ENCODE peak calls at places on chromosomes 2 and 18, in eight cellular contexts. X, N, F, M, Q, T, S and B are unnamed samples.
A peak's percentile ranks its signal among the peaks of the same experiment; 100 is the strongest.

GRCh38 chr2:62939735-62940491 is 110.7 kb upstream of the OTX1 start:
- DNase-seq in N (no peak), T (no peak), Q (no peak), X (no peak), F (no peak), M (no peak), S (no peak), B (no peak)

GRCh38 chr2:202017940-202018339 is 15.7 kb upstream of the FZD7 start:
- DNase-seq in T (no peak), N (no peak), F (no peak), Q (no peak), S (no peak), X (no peak), M (no peak), B (no peak)

GRCh38 chr2:44351088-44351487 is 10.2 kb downstream of the PREPL start:
- DNase-seq in N (no peak), S (no peak), Q (no peak), X (no peak), M (no peak), T (no peak), F (no peak), B (no peak)

GRCh38 chr2:77013932-77014331 is 508.2 kb downstream of the LRRTM4 start:
- DNase-seq in S (no peak), N (no peak), Q (no peak), X (no peak), M (no peak), T (no peak), F (no peak), B (no peak)

GRCh38 chr2:133054297-133054696 is 384.3 kb upstream of the LYPD1 start:
- DNase-seq in S (no peak), X (no peak), N (no peak), M (no peak), T (no peak), F (no peak), Q (no peak), B (no peak)

GRCh38 chr2:133774675-133775005 is 206.4 kb upstream of the NCKAP5 start:
- DNase-seq in M (no peak), N (peak; percentile 60), F (peak; percentile 40), T (no peak), X (no peak), Q (no peak), S (no peak), B (no peak)

GRCh38 chr2:173652311-173652710 is 297.6 kb downstream of the CDCA7 start:
- DNase-seq in S (peak; percentile 26), N (no peak), X (no peak), F (no peak), Q (no peak), T (no peak), M (no peak), B (no peak)

GRCh38 chr2:8662239-8662879 is 19.5 kb upstream of the ID2 start:
- DNase-seq in M (no peak), T (peak; percentile 42), S (peak; percentile 63), Q (no peak), F (no peak), X (peak; percentile 46), N (no peak), B (no peak)

GRCh38 chr2:63058149-63058741 is 7.6 kb downstream of the OTX1 start:
- DNase-seq in X (no peak), N (peak; percentile 28), M (no peak), T (no peak), S (no peak), Q (no peak), F (no peak), B (no peak)

GRCh38 chr2:218569661-218570500 is 1.2 kb downstream of the CNOT9 start:
- DNase-seq in X (no peak), T (no peak), Q (no peak), S (peak; percentile 79), M (peak; percentile 29), N (no peak), F (peak; percentile 40), B (no peak)

GRCh38 chr2:85804583-85804982 is 50.8 kb downstream of the ATOH8 start:
- DNase-seq in S (no peak), Q (no peak), F (no peak), N (no peak), X (peak; percentile 18), M (no peak), T (no peak), B (no peak)

GRCh38 chr2:175880-176800 is 87.7 kb downstream of the SH3YL1 start:
- DNase-seq in S (peak; percentile 89), N (peak; percentile 47), F (no peak), T (no peak), Q (no peak), X (no peak), M (no peak), B (peak; percentile 54)

GRCh38 chr2:109542384-109542783 is 71.4 kb downstream of the SEPTIN10 start:
- DNase-seq in Q (no peak), X (no peak), F (no peak), N (no peak), T (no peak), M (no peak), S (no peak), B (no peak)

GRCh38 chr2:232977438-232977971 is 35.6 kb downstream of the NGEF start:
- DNase-seq in F (no peak), N (no peak), S (no peak), X (no peak), T (no peak), Q (no peak), M (peak; percentile 16), B (no peak)

GRCh38 chr18:75208055-75208835 is 694 bp downstream of the PTGR3 start:
- DNase-seq in T (peak; percentile 84), F (peak; percentile 52), X (peak; percentile 85), Q (no peak), M (peak; percentile 75), S (peak; percentile 55), N (peak; percentile 72), B (peak; percentile 28)

GRCh38 chr18:23115683-23116096 is 19.6 kb upstream of the CABLES1 start:
- DNase-seq in Q (no peak), M (no peak), N (no peak), F (no peak), S (peak; percentile 37), X (no peak), T (no peak), B (no peak)

GRCh38 chr18:48554610-48555400 is 16.0 kb downstream of the CTIF start:
- DNase-seq in Q (no peak), M (no peak), N (no peak), F (no peak), X (no peak), T (peak; percentile 8), S (no peak), B (no peak)

GRCh38 chr2:221616561-221616960 is 44.5 kb upstream of the EPHA4 start:
- DNase-seq in Q (no peak), S (no peak), N (no peak), M (no peak), F (no peak), T (no peak), X (no peak), B (no peak)

GRCh38 chr2:23900133-23900926 is 26.6 kb downstream of the ATAD2B start:
- DNase-seq in X (no peak), Q (no peak), M (peak; percentile 31), N (no peak), S (peak; percentile 25), F (no peak), T (no peak), B (no peak)

GRCh38 chr2:96531872-96532505 is 4.6 kb upstream of the ARID5A start:
- DNase-seq in X (peak; percentile 96), T (peak; percentile 89), S (peak; percentile 95), Q (peak; percentile 66), N (peak; percentile 95), F (peak; percentile 92), M (peak; percentile 95), B (peak; percentile 89)

GRCh38 chr2:96530144-96530430 is 6.5 kb upstream of the ARID5A start:
- DNase-seq in F (no peak), M (no peak), N (no peak), Q (no peak), T (peak; percentile 42), S (no peak), X (no peak), B (no peak)

GRCh38 chr2:96531366-96531765 is 5.2 kb upstream of the ARID5A start:
- DNase-seq in X (peak; percentile 74), Q (no peak), N (no peak), T (peak; percentile 53), S (peak; percentile 16), M (no peak), F (no peak), B (no peak)

GRCh38 chr2:96529376-96530143 is 7.0 kb upstream of the ARID5A start:
- DNase-seq in X (no peak), Q (no peak), N (no peak), F (no peak), M (no peak), T (peak; percentile 55), S (no peak), B (no peak)

GRCh38 chr2:96530474-96531357 is 5.8 kb upstream of the ARID5A start:
- DNase-seq in S (peak; percentile 10), F (no peak), N (no peak), M (no peak), Q (no peak), T (peak; percentile 48), X (peak; percentile 71), B (no peak)
- H3K27ac ChIP-seq in S (no peak overlapping the region), F (peak overlapping the region; percentile 93), N (peak overlapping the region; percentile 79), M (peak overlapping the region; percentile 60), Q (peak overlapping the region; percentile 91), T (no peak overlapping the region), X (no peak overlapping the region), B (peak overlapping the region; percentile 71)

GRCh38 chr2:239188536-239188935 is 212.3 kb downstream of the HDAC4 start:
- DNase-seq in N (peak; percentile 33), T (peak; percentile 61), Q (no peak), S (no peak), F (peak; percentile 15), M (no peak), X (peak; percentile 29), B (no peak)
- TF ChIP-seq CTCF in N (no peak), T (no peak), Q (no peak), S (no peak), F (no peak), M (no peak), X (no peak), B (no peak)

GRCh38 chr2:159124441-159124911 is 156.0 kb downstream of the TANC1 start:
- DNase-seq in M (peak; percentile 49), T (no peak), F (peak; percentile 34), Q (no peak), N (no peak), S (peak; percentile 82), X (no peak), B (no peak)

GRCh38 chr2:159126653-159127052 is 158.2 kb downstream of the TANC1 start:
- DNase-seq in N (no peak), F (no peak), Q (no peak), T (no peak), X (no peak), S (no peak), M (no peak), B (no peak)

GRCh38 chr2:159124931-159125467 is 156.6 kb downstream of the TANC1 start:
- DNase-seq in S (no peak), Q (no peak), M (no peak), N (no peak), F (no peak), T (no peak), X (no peak), B (no peak)

GRCh38 chr2:159125858-159126257 is 157.4 kb downstream of the TANC1 start:
- DNase-seq in F (no peak), T (no peak), X (no peak), S (no peak), Q (no peak), N (no peak), M (no peak), B (no peak)

GRCh38 chr2:159123786-159124185 is 155.3 kb downstream of the TANC1 start:
- DNase-seq in S (no peak), T (no peak), X (no peak), F (no peak), Q (no peak), N (no peak), M (no peak), B (no peak)
- H3K27ac ChIP-seq in S (no peak overlapping the region), T (peak overlapping the region; percentile 49), X (no peak overlapping the region), F (peak overlapping the region; percentile 74), Q (peak overlapping the region; percentile 90), N (no peak overlapping the region), M (peak overlapping the region; percentile 66), B (no peak overlapping the region)

GRCh38 chr2:31354837-31355236 is 59.7 kb downstream of the XDH start:
- DNase-seq in N (no peak), F (no peak), X (no peak), T (no peak), Q (no peak), S (no peak), M (no peak), B (no peak)
- TF ChIP-seq CTCF in N (no peak), F (no peak), X (no peak), T (peak; percentile 4), Q (no peak), S (no peak), M (no peak), B (no peak)